ENCODE peak calls at places on chromosomes 11 and 22, in six cellular contexts. Q is T follicular helper cell; Y is lower lobe of right lung; R is NAMALWA; A is activated naive CD4-positive, alpha-beta T cell treated with anti-CD3 and anti-CD28 coated beads for 36 hours; O is GM12864. J is an unnamed sample.

GRCh38 chr11:1744879-1745700 is 5.3 kb downstream of the IFITM10 start:
- DNase-seq in Q (no peak), Y (no peak), R (no peak), A (no peak), O (no peak), J (no peak)

GRCh38 chr11:133935551-133935910 is 21.2 kb downstream of the IGSF9B start:
- DNase-seq in Q (no peak), Y (no peak), R (no peak), A (no peak), O (no peak), J (no peak)

GRCh38 chr11:120134106-120134930 is 3.6 kb downstream of the TRIM29 start:
- DNase-seq in Q (no peak), Y (peak; percentile 20), R (no peak), A (no peak), O (no peak), J (peak; percentile 35)

GRCh38 chr11:111063711-111064110 is 181.8 kb upstream of the POU2AF2 start:
- DNase-seq in Q (no peak), Y (no peak), R (no peak), A (no peak), O (no peak), J (no peak)

GRCh38 chr11:65402790-65403189 is 16.4 kb downstream of the FRMD8 start:
- DNase-seq in Q (no peak), Y (no peak), R (no peak), A (no peak), O (no peak), J (no peak)

GRCh38 chr22:43205748-43206514 is 19.0 kb upstream of the TTLL12 start:
- DNase-seq in Q (no peak), Y (no peak), R (no peak), A (no peak), O (no peak), J (no peak)

GRCh38 chr11:33296695-33297094 is 39.5 kb downstream of the HIPK3 start:
- DNase-seq in Q (no peak), Y (no peak), R (no peak), A (no peak), O (no peak), J (no peak)

GRCh38 chr11:90310210-90310609 is 87.4 kb upstream of the CHORDC1 start:
- DNase-seq in Q (no peak), Y (no peak), R (no peak), A (no peak), O (no peak), J (no peak)